ENCODE peak calls at places on chromosomes 7 and 10, in nine cellular contexts. I is GM03348; L is activated CD8-positive, alpha-beta memory T cell treated with anti-CD3 and anti-CD28 coated beads for 48 hours; C is stimulated activated CD8-positive, alpha-beta memory T cell treated with anti-CD3 and anti-CD28 coated beads, Interleukin-15, amount 100 ng/mL, for 48 hours; B is naive B cell; M is GM10248; Y is AG09319; K is aorta; E is H7. U is an unnamed sample.

GRCh38 chr10:16519250-16519907 is 2.3 kb downstream of the C1QL3 start:
- DNase-seq in I (no peak), L (no peak), C (no peak), B (no peak), M (peak; percentile 20), Y (no peak), K (no peak), E (peak; percentile 33), U (no peak)

GRCh38 chr7:139367438-139368155 is 7.9 kb downstream of the LUC7L2 start:
- DNase-seq in I (no peak), L (no peak), C (no peak), B (no peak), M (no peak), Y (no peak), K (no peak), E (no peak), U (no peak)

GRCh38 chr7:27079234-27079975 is 16.4 kb downstream of the HOXA1 start:
- DNase-seq in I (no peak), L (no peak), C (no peak), B (no peak), M (no peak), Y (no peak), K (no peak), E (no peak), U (no peak)

GRCh38 chr10:69895759-69896158 is 94.1 kb downstream of the COL13A1 start:
- DNase-seq in I (peak; percentile 93), L (no peak), C (no peak), B (no peak), M (no peak), Y (peak; percentile 49), K (no peak), E (no peak), U (peak; percentile 79)

GRCh38 chr7:93862651-93863050 is 27.9 kb downstream of the TFPI2 start:
- DNase-seq in I (no peak), L (no peak), C (no peak), B (no peak), M (no peak), Y (no peak), K (no peak), E (no peak), U (no peak)

GRCh38 chr7:135195968-135196629 is 15.2 kb downstream of the WDR91 start:
- DNase-seq in I (no peak), L (no peak), C (no peak), B (no peak), M (no peak), Y (no peak), K (no peak), E (no peak), U (no peak)

GRCh38 chr7:29482056-29482455 is 81.6 kb upstream of the PRR15 start:
- DNase-seq in I (no peak), L (no peak), C (no peak), B (no peak), M (no peak), Y (no peak), K (no peak), E (no peak), U (no peak)

GRCh38 chr7:875476-876076 is 778 bp upstream of the GET4 start:
- DNase-seq in I (no peak), L (no peak), C (no peak), B (no peak), M (no peak), Y (no peak), K (no peak), E (peak; percentile 56), U (no peak)

GRCh38 chr7:125396466-125397151 is 467.0 kb upstream of the POT1 start:
- DNase-seq in I (no peak), L (no peak), C (no peak), B (no peak), M (no peak), Y (no peak), K (no peak), E (no peak), U (no peak)

GRCh38 chr7:157594306-157594705 is 257.5 kb downstream of the DNAJB6 start:
- DNase-seq in I (no peak), L (no peak), C (no peak), B (no peak), M (no peak), Y (no peak), K (no peak), E (no peak), U (no peak)

GRCh38 chr7:157559596-157560257 is 222.9 kb downstream of the DNAJB6 start:
- DNase-seq in I (no peak), L (no peak), C (no peak), B (no peak), M (no peak), Y (no peak), K (no peak), E (no peak), U (no peak)

GRCh38 chr7:101169110-101169837 is 3.9 kb upstream of the VGF start:
- DNase-seq in I (no peak), L (no peak), C (no peak), B (no peak), M (no peak), Y (no peak), K (no peak), E (peak; percentile 35), U (no peak)

GRCh38 chr10:87798082-87798481 is 19.9 kb downstream of the ATAD1 start:
- DNase-seq in I (no peak), L (no peak), C (no peak), B (no peak), M (no peak), Y (no peak), K (no peak), E (no peak), U (no peak)

GRCh38 chr7:1210321-1210978 is 22.2 kb upstream of the UNCX start:
- DNase-seq in I (no peak), L (no peak), C (no peak), B (no peak), M (no peak), Y (no peak), K (no peak), E (no peak), U (no peak)

GRCh38 chr7:50856231-50856630 is 73.5 kb upstream of the GRB10 start:
- DNase-seq in I (no peak), L (no peak), C (no peak), B (no peak), M (no peak), Y (no peak), K (no peak), E (no peak), U (no peak)

GRCh38 chr10:48764486-48764885 is 79.8 kb downstream of the WDFY4 start:
- DNase-seq in I (no peak), L (no peak), C (no peak), B (no peak), M (no peak), Y (no peak), K (no peak), E (no peak), U (no peak)

GRCh38 chr10:86224354-86225097 is 142.1 kb downstream of the GRID1 start:
- DNase-seq in I (no peak), L (no peak), C (no peak), B (no peak), M (no peak), Y (no peak), K (no peak), E (no peak), U (no peak)

GRCh38 chr10:31099664-31100063 is 68.0 kb upstream of the ZNF438 start:
- DNase-seq in I (no peak), L (no peak), C (no peak), B (no peak), M (no peak), Y (no peak), K (no peak), E (no peak), U (no peak)

GRCh38 chr10:69425513-69426298 is 9.0 kb upstream of the TACR2 start:
- DNase-seq in I (no peak), L (no peak), C (no peak), B (no peak), M (no peak), Y (no peak), K (no peak), E (no peak), U (no peak)

GRCh38 chr7:131941291-131941690 is 384.9 kb upstream of the PODXL start:
- DNase-seq in I (no peak), L (no peak), C (no peak), B (no peak), M (no peak), Y (no peak), K (no peak), E (no peak), U (no peak)

GRCh38 chr7:157865351-157866165 is 528.8 kb downstream of the DNAJB6 start:
- DNase-seq in I (no peak), L (no peak), C (no peak), B (no peak), M (no peak), Y (no peak), K (no peak), E (no peak), U (no peak)

GRCh38 chr7:69920802-69921201 is 322.5 kb downstream of the AUTS2 start:
- DNase-seq in I (no peak), L (no peak), C (no peak), B (no peak), M (no peak), Y (no peak), K (no peak), E (no peak), U (no peak)

GRCh38 chr7:92836489-92837213 is at the start of gene CDK6:
- DNase-seq in I (peak; percentile 90), L (peak; percentile 45), C (peak; percentile 56), B (peak; percentile 65), M (peak; percentile 81), Y (no peak), K (peak; percentile 77), E (peak; percentile 84), U (no peak)